ENCODE peak calls at places on chromosomes 7 and 10, in seven cellular contexts. K is body of pancreas, I is adrenal gland, Y is upper lobe of right lung, J is hepatocyte, Q is fibroblast of lung, Z is neural progenitor cell. C is an unnamed sample.

GRCh38 chr7:154844499-154844898 is 158.4 kb downstream of the PAXIP1 start:
- DNase-seq in I (no peak), Z (peak; percentile 20), J (no peak), Y (no peak), K (no peak), Q (no peak), C (no peak)

GRCh38 chr10:131889755-131890154 is 11.1 kb upstream of the PPP2R2D start:
- DNase-seq in Z (no peak), K (no peak), Q (no peak), I (no peak), J (no peak), Y (no peak), C (no peak)

GRCh38 chr10:22911889-22912762 is 15.7 kb upstream of the ARMC3 start:
- DNase-seq in I (peak; percentile 59), K (peak; percentile 75), Z (no peak), J (peak; percentile 65), Q (peak; percentile 47), Y (no peak), C (no peak)

GRCh38 chr10:67839957-67840356 is 2.0 kb upstream of the DNAJC12 start:
- DNase-seq in Y (no peak), J (no peak), Z (no peak), K (no peak), Q (no peak), I (no peak), C (no peak)

GRCh38 chr7:55212838-55213237 is 152.3 kb upstream of the LANCL2 start:
- DNase-seq in J (no peak), Y (no peak), K (no peak), Q (no peak), Z (no peak), I (no peak), C (no peak)

GRCh38 chr7:125568799-125569198 is 639.2 kb upstream of the POT1 start:
- DNase-seq in K (no peak), Y (no peak), Q (no peak), I (no peak), J (no peak), Z (no peak), C (no peak)

GRCh38 chr10:60537697-60538096 is 148.0 kb upstream of the ANK3 start:
- DNase-seq in I (no peak), Q (peak; percentile 15), Z (no peak), K (no peak), Y (no peak), J (no peak), C (no peak)

GRCh38 chr7:113394856-113395255 is 276.5 kb upstream of the SMIM30 start:
- DNase-seq in Z (peak; percentile 45), Q (no peak), Y (no peak), I (no peak), K (no peak), J (no peak), C (no peak)

GRCh38 chr7:15555385-15555859 is 6.4 kb downstream of the AGMO start:
- DNase-seq in I (no peak), Q (peak; percentile 55), K (no peak), Z (no peak), Y (no peak), J (peak; percentile 20), C (no peak)

GRCh38 chr10:3278771-3279170 is 106.2 kb upstream of the PITRM1 start:
- DNase-seq in Z (no peak), Y (no peak), J (no peak), Q (no peak), I (no peak), K (no peak), C (no peak)

GRCh38 chr7:122885583-122886356 is 490 bp downstream of the CADPS2 start:
- DNase-seq in K (peak; percentile 30), Q (peak; percentile 43), Z (peak; percentile 83), J (peak; percentile 60), I (peak; percentile 64), Y (peak; percentile 74), C (no peak)

GRCh38 chr7:66626236-66626957 is 2.3 kb upstream of the KCTD7 start:
- DNase-seq in I (no peak), Q (peak; percentile 27), J (no peak), Y (no peak), Z (no peak), K (no peak), C (no peak)

GRCh38 chr10:22427101-22427500 is 81.8 kb downstream of the SPAG6 start:
- DNase-seq in J (peak; percentile 24), I (peak; percentile 38), Z (no peak), Y (no peak), Q (peak; percentile 84), K (no peak), C (no peak)

GRCh38 chr10:86594535-86594934 is 59.8 kb upstream of the OPN4 start:
- DNase-seq in Q (peak; percentile 49), Z (no peak), J (no peak), I (no peak), K (no peak), Y (no peak), C (no peak)

GRCh38 chr10:58475322-58476277 is 37.1 kb upstream of the BICC1 start:
- DNase-seq in J (no peak), Y (no peak), Q (peak; percentile 39), I (no peak), K (no peak), Z (no peak), C (no peak)

GRCh38 chr7:4416436-4417092 is 265.5 kb upstream of the FOXK1 start:
- DNase-seq in K (peak; percentile 44), Q (peak; percentile 24), J (peak; percentile 29), I (no peak), Z (no peak), Y (no peak), C (no peak)

GRCh38 chr10:13684252-13684791 is 97.6 kb downstream of the PRPF18 start:
- DNase-seq in Y (peak; percentile 70), Q (peak; percentile 81), I (peak; percentile 55), Z (no peak), J (no peak), K (peak; percentile 45), C (no peak)

GRCh38 chr7:139825666-139826290 is 3.3 kb upstream of the TBXAS1 start:
- DNase-seq in K (no peak), Z (no peak), I (no peak), J (peak; percentile 19), Y (no peak), Q (peak; percentile 55), C (no peak)

GRCh38 chr7:52311886-52312285 is 723.5 kb upstream of the POM121L12 start:
- DNase-seq in Z (no peak), Q (no peak), J (peak; percentile 9), I (no peak), Y (no peak), K (no peak), C (no peak)

GRCh38 chr7:28882896-28883470 is 75.1 kb downstream of the TRIL start:
- DNase-seq in Y (no peak), I (no peak), K (no peak), Q (no peak), Z (no peak), J (no peak), C (no peak)

GRCh38 chr10:97765201-97765600 is 6.6 kb downstream of the SFRP5 start:
- DNase-seq in Q (no peak), Y (no peak), I (no peak), K (peak; percentile 43), J (no peak), Z (no peak), C (no peak)

GRCh38 chr10:2920638-2921037 is 146.7 kb upstream of the PFKP start:
- DNase-seq in I (no peak), J (no peak), Q (no peak), Y (no peak), K (no peak), Z (no peak), C (no peak)

GRCh38 chr7:77269360-77270075 is 69.9 kb upstream of the FGL2 start:
- DNase-seq in Q (no peak), Z (no peak), I (peak; percentile 9), K (peak; percentile 19), Y (no peak), J (no peak), C (no peak)

DNA sequence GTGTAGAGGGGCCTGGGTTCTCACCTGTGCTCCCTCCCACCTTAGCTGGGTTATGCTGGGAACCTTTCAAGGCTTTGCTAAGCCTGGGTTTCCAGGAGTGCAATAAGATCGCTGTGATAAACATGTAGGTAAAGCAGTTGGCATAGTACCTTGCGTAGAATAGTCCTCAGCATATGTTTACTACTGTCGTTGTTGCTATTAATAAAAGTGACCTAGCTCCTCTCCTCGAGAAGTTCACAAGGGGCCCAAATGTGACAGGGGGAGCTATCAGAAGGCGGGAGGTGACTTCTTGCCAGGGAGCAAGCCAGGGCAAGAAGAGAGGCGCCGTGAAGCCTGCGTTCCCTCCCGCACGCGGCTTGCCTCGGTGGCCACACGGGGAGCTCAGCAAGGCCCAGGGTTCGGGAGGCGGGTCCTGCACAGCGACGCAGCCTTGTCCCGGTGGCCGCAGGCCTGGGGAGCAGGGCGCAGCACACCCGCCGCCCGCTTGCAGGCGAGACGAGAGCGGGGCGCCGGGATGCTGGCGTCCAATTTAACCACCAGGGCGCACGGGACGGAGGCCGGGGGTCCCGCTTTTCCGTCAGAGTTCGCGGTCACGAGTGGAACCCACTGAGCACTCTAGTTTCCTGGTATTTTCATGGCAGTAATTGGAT is 106.2 kb downstream of the SNX10 start:
- DNase-seq in Y (no peak), K (peak; percentile 35), I (peak; percentile 68), Q (peak; percentile 6), Z (peak; percentile 78), J (peak; percentile 51), C (no peak)
- H3K27ac ChIP-seq in Y (peak overlapping the region; percentile 95), K (peak overlapping the region; percentile 50), I (no peak overlapping the region), Q (no peak overlapping the region), Z (peak overlapping the region; percentile 16), J (peak overlapping the region; percentile 83), C (no peak overlapping the region)

DNA sequence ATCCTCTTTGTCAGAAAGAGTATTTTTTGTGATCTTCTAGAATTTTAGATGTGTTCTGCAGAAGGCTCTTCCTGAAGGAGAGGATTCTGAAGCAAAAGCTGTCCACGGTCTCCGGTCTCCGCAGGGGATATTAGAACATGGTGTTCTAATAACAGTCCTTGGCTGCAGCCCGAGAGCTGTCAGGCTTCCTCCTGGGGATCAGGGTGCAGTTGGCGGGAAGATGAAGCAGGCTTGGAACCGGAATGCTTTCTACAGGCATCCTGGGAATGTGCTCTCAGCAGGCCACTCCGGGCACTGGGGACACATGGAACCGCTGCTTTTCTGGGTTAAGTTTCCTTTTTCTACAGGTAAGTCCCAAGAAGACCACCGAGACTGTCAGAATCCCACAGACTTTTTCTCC is 118.6 kb upstream of the PARD3 start:
- DNase-seq in Q (peak; percentile 25), J (no peak), Y (no peak), Z (peak; percentile 16), I (peak; percentile 32), K (peak; percentile 66), C (no peak)
- H3K4me1 ChIP-seq in Q (no peaks in the 10 kb centered on the region), J (no peaks in the 10 kb centered on the region), Y (no peaks in the 10 kb centered on the region), Z (no peaks in the 10 kb centered on the region), I (peaks cover 5% of the 10 kb centered on the region), K (peaks cover 10% of the 10 kb centered on the region), C (no peaks in the 10 kb centered on the region)

DNA sequence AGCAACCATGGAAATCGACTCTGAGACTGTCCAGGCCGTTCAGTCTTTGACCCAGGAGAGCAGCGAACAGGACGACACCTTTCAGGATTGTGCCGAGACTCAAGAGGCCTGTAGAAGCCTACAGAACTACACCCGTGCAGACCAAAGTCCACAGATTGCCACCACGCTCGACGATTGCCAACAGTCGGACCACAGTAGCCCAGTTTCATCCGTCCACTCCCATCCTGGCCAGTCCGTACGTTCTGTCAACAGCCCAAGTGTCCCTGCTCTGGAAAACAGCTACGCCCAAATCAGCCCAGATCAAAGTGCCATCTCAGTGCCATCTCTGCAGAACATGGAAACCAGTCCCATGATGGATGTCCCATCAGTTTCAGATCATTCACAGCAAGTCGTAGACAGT is 82.0 kb upstream of the SAMD8 start:
- DNase-seq in J (no peak), Q (no peak), Z (no peak), I (no peak), K (no peak), Y (no peak), C (no peak)
- H3K27ac ChIP-seq in J (no peak overlapping the region), Q (no peak overlapping the region), Z (no peak overlapping the region), I (no peak overlapping the region), K (no peak overlapping the region), Y (no peak overlapping the region), C (no peak overlapping the region)

GRCh38 chr7:157745721-157746709 is 409.2 kb downstream of the DNAJB6 start:
- DNase-seq in Q (no peak), J (no peak), I (no peak), Z (no peak), Y (no peak), K (no peak), C (no peak)
- H3K4me1 ChIP-seq in Q (no peaks in the 10 kb centered on the region), J (no peaks in the 10 kb centered on the region), I (no peaks in the 10 kb centered on the region), Z (no peaks in the 10 kb centered on the region), Y (no peaks in the 10 kb centered on the region), K (no peaks in the 10 kb centered on the region), C (no peaks in the 10 kb centered on the region)

C was measured in CD4-positive, alpha-beta memory T cell.